ENCODE peak calls at places on chromosome 4, in five cellular contexts. Q is foreskin fibroblast, T is renal cortical epithelial cell, K is iris pigment epithelial cell, I is omental fat pad. H is an unnamed sample.

GRCh38 chr4:151133311-151133710 is 33.9 kb downstream of the RPS3A start:
- DNase-seq in Q (no peak), T (no peak), K (no peak), I (no peak), H (no peak)

GRCh38 chr4:75653845-75654503 is 19.2 kb downstream of the G3BP2 start:
- DNase-seq in Q (no peak), T (peak; percentile 71), K (no peak), I (no peak), H (no peak)

GRCh38 chr4:139458999-139459398 is 5.1 kb downstream of the RAB33B start:
- DNase-seq in Q (no peak), T (peak; percentile 57), K (peak; percentile 16), I (no peak), H (no peak)

GRCh38 chr4:149768477-149768876 is 47.2 kb downstream of the IQCM start:
- DNase-seq in Q (no peak), T (no peak), K (no peak), I (no peak), H (no peak)

GRCh38 chr4:154231796-154232478 is 259.7 kb downstream of the DCHS2 start:
- DNase-seq in Q (peak; percentile 30), T (no peak), K (no peak), I (no peak), H (no peak)

GRCh38 chr4:14841801-14842748 is 160.2 kb upstream of the CPEB2 start:
- DNase-seq in Q (no peak), T (no peak), K (no peak), I (no peak), H (no peak)

GRCh38 chr4:92121099-92121498 is 182.7 kb upstream of the GRID2 start:
- DNase-seq in Q (no peak), T (no peak), K (peak; percentile 0), I (no peak), H (no peak)

GRCh38 chr4:106987314-106987713 is 48.8 kb downstream of the DKK2 start:
- DNase-seq in Q (peak; percentile 7), T (no peak), K (no peak), I (no peak), H (no peak)

GRCh38 chr4:6332042-6332668 is 62.5 kb downstream of the WFS1 start:
- DNase-seq in Q (peak; percentile 39), T (no peak), K (peak; percentile 11), I (no peak), H (no peak)

GRCh38 chr4:30724217-30724616 is 4.0 kb downstream of the PCDH7 start:
- DNase-seq in Q (no peak), T (no peak), K (no peak), I (no peak), H (no peak)

GRCh38 chr4:73599182-73599581 is 21.1 kb downstream of the RASSF6 start:
- DNase-seq in Q (peak; percentile 77), T (peak; percentile 88), K (peak; percentile 90), I (no peak), H (no peak)

GRCh38 chr4:20028694-20029093 is 223.0 kb upstream of the SLIT2 start:
- DNase-seq in Q (peak; percentile 71), T (peak; percentile 81), K (peak; percentile 66), I (no peak), H (peak; percentile 29)

GRCh38 chr4:91035276-91035675 is 908.1 kb downstream of the CCSER1 start:
- DNase-seq in Q (no peak), T (no peak), K (no peak), I (no peak), H (no peak)

GRCh38 chr4:184548651-184549341 is 74.4 kb upstream of the IRF2 start:
- DNase-seq in Q (no peak), T (no peak), K (no peak), I (no peak), H (no peak)

GRCh38 chr4:61785766-61786165 is 585.6 kb downstream of the ADGRL3 start:
- DNase-seq in Q (no peak), T (no peak), K (no peak), I (no peak), H (no peak)

GRCh38 chr4:41268024-41268423 is 11.3 kb downstream of the UCHL1 start:
- DNase-seq in Q (peak; percentile 34), T (no peak), K (no peak), I (no peak), H (no peak)

GRCh38 chr4:74293558-74293957 is 14.7 kb upstream of the EPGN start:
- DNase-seq in Q (no peak), T (peak; percentile 34), K (no peak), I (no peak), H (peak; percentile 27)

GRCh38 chr4:156949373-156949814 is 22.2 kb downstream of the PDGFC start:
- DNase-seq in Q (peak; percentile 85), T (peak; percentile 100), K (peak; percentile 92), I (no peak), H (peak; percentile 100)

GRCh38 chr4:184748251-184748652 is 14.4 kb upstream of the CENPU start:
- DNase-seq in Q (no peak), T (peak; percentile 33), K (no peak), I (no peak), H (no peak)

GRCh38 chr4:163048447-163048846 is 118.2 kb downstream of the NAF1 start:
- DNase-seq in Q (peak; percentile 2), T (peak; percentile 19), K (peak; percentile 45), I (no peak), H (peak; percentile 4)

GRCh38 chr4:29972121-29972520 is 748.0 kb upstream of the PCDH7 start:
- DNase-seq in Q (no peak), T (no peak), K (no peak), I (no peak), H (no peak)

H was measured in epithelial cell of proximal tubule.